ENCODE peak calls at places on chromosomes 11 and 22, in seven cellular contexts. S, K, Y, X, O, P and J are unnamed samples.

GRCh38 chr11:120337133-120337895 is 1.1 kb downstream of the ARHGEF12 start:
- DNase-seq in X (no peak), O (no peak), K (no peak), P (no peak), Y (no peak), S (peak), J (peak)

GRCh38 chr22:23079814-23080521 is 9.6 kb downstream of the GNAZ start:
- DNase-seq in K (no peak), O (no peak), Y (no peak), X (no peak), P (no peak), S (no peak), J (no peak)

GRCh38 chr11:69923196-69923595 is 104.0 kb upstream of the FGF3 start:
- DNase-seq in X (no peak), Y (no peak), O (no peak), K (peak), S (no peak), P (no peak), J (no peak)

GRCh38 chr11:128610765-128611617 is 23.6 kb upstream of the ETS1 start:
- DNase-seq in Y (peak), P (no peak), O (no peak), K (no peak), X (no peak), S (no peak), J (no peak)

GRCh38 chr22:44453441-44454112 is 44.5 kb downstream of the RTL6 start:
- DNase-seq in X (no peak), Y (no peak), S (no peak), K (peak), P (no peak), O (no peak), J (no peak)

GRCh38 chr11:57680552-57680874 is 12.6 kb downstream of the ZDHHC5 start:
- DNase-seq in S (no peak), X (no peak), Y (peak), O (no peak), P (no peak), K (no peak), J (no peak)

GRCh38 chr11:65430406-65431217 is 8.0 kb downstream of the NEAT1 start:
- DNase-seq in X (no peak), Y (no peak), K (peak), O (no peak), S (no peak), P (no peak), J (no peak)

GRCh38 chr11:122085264-122085663 is 30.8 kb downstream of the BLID start:
- DNase-seq in K (no peak), S (no peak), O (no peak), Y (no peak), P (no peak), X (no peak), J (no peak)

GRCh38 chr11:77091146-77091940 is 11.3 kb upstream of the OMP start:
- DNase-seq in Y (peak), K (no peak), S (peak), O (peak), X (peak), P (peak), J (peak)

GRCh38 chr22:36411589-36412258 is 24.0 kb upstream of the MYH9 start:
- DNase-seq in P (no peak), K (no peak), O (no peak), Y (peak), S (no peak), X (no peak), J (no peak)

GRCh38 chr11:41047229-41047628 is 412.2 kb downstream of the LRRC4C start:
- DNase-seq in O (no peak), P (no peak), X (no peak), S (no peak), K (no peak), Y (no peak), J (no peak)

GRCh38 chr11:126716456-126717083 is 284.0 kb downstream of the KIRREL3 start:
- DNase-seq in Y (peak), O (peak), X (peak), P (no peak), S (no peak), K (no peak), J (peak)

GRCh38 chr22:46362221-46362933 is 26.9 kb downstream of the TRMU start:
- DNase-seq in S (no peak), K (no peak), P (no peak), X (no peak), O (no peak), Y (no peak), J (no peak)

GRCh38 chr11:95156133-95156731 is 66.6 kb downstream of the ENDOD1 start:
- DNase-seq in P (no peak), S (no peak), O (no peak), Y (no peak), X (no peak), K (no peak), J (no peak)

GRCh38 chr11:117584056-117584830 is 212.8 kb downstream of the DSCAML1 start:
- DNase-seq in O (no peak), Y (no peak), S (no peak), X (no peak), P (no peak), K (peak), J (no peak)

GRCh38 chr11:121892131-121892681 is 223.8 kb downstream of the BLID start:
- DNase-seq in X (no peak), O (no peak), K (no peak), Y (no peak), S (peak), P (no peak), J (no peak)

GRCh38 chr11:103013426-103013825 is 57.9 kb upstream of the MMP13 start:
- DNase-seq in K (no peak), X (no peak), P (no peak), S (no peak), Y (no peak), O (no peak), J (no peak)

GRCh38 chr22:30453731-30454510 is 17.9 kb downstream of the SEC14L3 start:
- DNase-seq in S (no peak), O (no peak), Y (peak), P (no peak), X (no peak), K (no peak), J (no peak)

GRCh38 chr11:10305262-10305963 is 540 bp downstream of the ADM start:
- DNase-seq in X (no peak), P (no peak), K (no peak), S (peak), O (peak), Y (no peak), J (peak)